ENCODE peak calls at places on chromosome 19, in four cellular contexts. U, V, Q and X are unnamed samples.

GRCh38 chr19:953501-954271 is 27.9 kb downstream of the ARID3A start:
- DNase-seq in U (peak), V (no peak), Q (no peak), X (no peak)

GRCh38 chr19:18408053-18408476 is 10.6 kb upstream of the LRRC25 start:
- DNase-seq in U (peak), V (no peak), Q (peak), X (peak)

GRCh38 chr19:18153555-18154134 is 682 bp downstream of the PIK3R2 start:
- DNase-seq in U (no peak), V (peak), Q (no peak), X (no peak)

GRCh38 chr19:19597809-19598306 is 20.6 kb downstream of the PBX4 start:
- DNase-seq in U (no peak), V (peak), Q (peak), X (peak)

GRCh38 chr19:7540761-7541480 is 5.4 kb downstream of the PNPLA6 start:
- DNase-seq in U (peak), V (no peak), Q (no peak), X (no peak)

GRCh38 chr19:799076-799881 is 2.0 kb downstream of the PTBP1 start:
- DNase-seq in U (peak), V (no peak), Q (peak), X (no peak)

GRCh38 chr19:13729859-13730258 is 34.5 kb upstream of the MRI1 start:
- DNase-seq in U (no peak), V (no peak), Q (no peak), X (no peak)

GRCh38 chr19:4914736-4915501 is 5.6 kb downstream of the UHRF1 start:
- DNase-seq in U (peak), V (peak), Q (peak), X (no peak)

GRCh38 chr19:30426864-30427263 is 54.7 kb downstream of the ZNF536 start:
- DNase-seq in U (no peak), V (no peak), Q (no peak), X (no peak)

GRCh38 chr19:6030214-6030507 is 52.2 kb upstream of the RANBP3 start:
- DNase-seq in U (no peak), V (no peak), Q (no peak), X (no peak)

GRCh38 chr19:2579678-2580280 is 103.9 kb downstream of the GADD45B start:
- DNase-seq in U (no peak), V (no peak), Q (no peak), X (no peak)

GRCh38 chr19:2575734-2576481 is 100.0 kb downstream of the GADD45B start:
- DNase-seq in U (no peak), V (no peak), Q (no peak), X (no peak)

GRCh38 chr19:2578391-2578826 is 102.5 kb downstream of the GADD45B start:
- DNase-seq in U (peak), V (no peak), Q (no peak), X (no peak)

GRCh38 chr19:2578911-2579677 is 103.2 kb downstream of the GADD45B start:
- DNase-seq in U (peak), V (peak), Q (peak), X (peak)

GRCh38 chr19:2577722-2578335 is 101.9 kb downstream of the GADD45B start:
- DNase-seq in U (no peak), V (no peak), Q (no peak), X (no peak)
- H3K4me3 ChIP-seq in U (no peak), V (no peak), Q (no peak), X (no peak)

GRCh38 chr19:54391589-54392061 is 23.6 kb upstream of the TTYH1 start:
- DNase-seq in U (peak), V (no peak), Q (no peak), X (no peak)

GRCh38 chr19:54388803-54389144 is 24.0 kb upstream of the LAIR1 start:
- DNase-seq in U (no peak), V (no peak), Q (peak), X (no peak)

GRCh38 chr19:54390942-54391577 is 24.2 kb upstream of the TTYH1 start:
- DNase-seq in U (peak), V (peak), Q (peak), X (no peak)

GRCh38 chr19:54389556-54389955 is 24.8 kb upstream of the LAIR1 start:
- DNase-seq in U (no peak), V (no peak), Q (no peak), X (no peak)

DNA sequence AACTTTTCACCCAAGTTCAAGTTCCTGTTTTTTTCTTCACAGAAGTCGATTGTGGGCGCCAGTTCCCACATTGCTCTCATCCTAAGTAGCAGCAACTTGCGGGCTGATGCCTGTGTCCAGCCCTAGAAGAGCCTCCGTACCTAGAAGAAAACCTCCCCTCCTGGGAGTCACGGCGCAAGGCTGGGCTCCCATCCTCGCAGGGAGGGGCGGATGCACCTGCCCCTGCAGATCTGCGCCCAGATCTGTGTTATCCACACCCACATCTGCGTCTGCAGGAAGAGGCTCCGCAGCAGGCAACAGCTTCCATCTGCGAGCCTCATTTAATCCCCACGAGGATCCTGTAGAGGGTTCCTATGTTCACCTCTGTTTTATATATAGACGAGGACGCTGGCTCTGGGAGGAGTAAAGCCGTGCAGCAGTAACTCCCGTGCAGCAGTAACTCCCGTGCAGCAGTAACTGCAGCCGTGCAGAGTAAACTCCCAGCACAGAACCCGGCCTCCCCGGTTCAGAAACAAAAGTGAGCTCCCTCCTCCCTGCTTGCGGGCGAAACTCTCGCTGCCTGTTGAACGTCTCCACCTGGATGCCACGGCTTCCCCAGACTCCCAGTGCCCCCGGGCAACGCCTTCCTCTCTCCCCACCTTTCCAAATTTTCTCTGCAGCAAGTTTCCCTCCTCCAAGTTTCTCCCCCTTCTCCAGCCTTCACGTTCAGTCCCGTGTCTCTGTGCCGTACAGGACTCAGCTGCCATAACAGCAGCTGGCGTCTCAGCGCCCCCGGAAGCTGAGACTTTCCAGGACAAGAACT is 23.5 kb upstream of the LAIR1 start:
- DNase-seq in U (no peak), V (no peak), Q (peak), X (peak)
- H3K4me3 ChIP-seq in U (no peak), V (peak), Q (peak), X (peak)

GRCh38 chr19:48108997-48109782 is 1.4 kb downstream of the PLA2G4C start:
- DNase-seq in U (no peak), V (no peak), Q (no peak), X (no peak)

GRCh38 chr19:48113190-48113917 is 2.7 kb upstream of the PLA2G4C start:
- DNase-seq in U (no peak), V (no peak), Q (no peak), X (no peak)

GRCh38 chr19:48110350-48110966 is at the start of gene PLA2G4C:
- DNase-seq in U (peak), V (peak), Q (peak), X (peak)

DNA sequence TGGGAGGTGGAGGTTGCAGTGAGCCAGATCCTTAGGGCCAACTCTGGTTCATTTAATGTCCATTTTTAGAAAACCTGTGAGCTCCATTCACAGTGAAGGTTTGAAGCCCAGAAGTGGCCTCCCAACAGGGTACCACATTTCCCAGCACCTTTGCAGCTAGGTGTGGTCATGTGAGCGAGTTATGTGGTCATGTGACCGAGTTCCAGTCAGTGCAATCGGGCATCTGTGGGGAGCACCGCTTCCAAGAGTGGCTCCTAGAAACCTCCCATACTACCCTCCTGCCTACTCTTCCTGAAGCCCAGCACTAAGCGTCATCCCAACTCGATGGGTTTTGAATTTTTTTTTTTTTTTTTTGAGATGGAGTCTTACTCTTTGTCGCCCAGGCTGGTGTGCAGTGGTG is 663 bp upstream of the PLA2G4C start:
- DNase-seq in U (no peak), V (no peak), Q (no peak), X (no peak)
- H3K4me3 ChIP-seq in U (no peak), V (no peak), Q (no peak), X (no peak)

GRCh38 chr19:2691951-2692350 is 10.5 kb downstream of the GNG7 start:
- DNase-seq in U (no peak), V (no peak), Q (no peak), X (no peak)

GRCh38 chr19:2693492-2693891 is 9.0 kb downstream of the GNG7 start:
- DNase-seq in U (no peak), V (no peak), Q (no peak), X (no peak)

GRCh38 chr19:2695288-2695866 is 7.1 kb downstream of the GNG7 start:
- DNase-seq in U (no peak), V (no peak), Q (no peak), X (no peak)

GRCh38 chr19:2690856-2691255 is 11.6 kb downstream of the GNG7 start:
- DNase-seq in U (no peak), V (no peak), Q (no peak), X (no peak)

DNA sequence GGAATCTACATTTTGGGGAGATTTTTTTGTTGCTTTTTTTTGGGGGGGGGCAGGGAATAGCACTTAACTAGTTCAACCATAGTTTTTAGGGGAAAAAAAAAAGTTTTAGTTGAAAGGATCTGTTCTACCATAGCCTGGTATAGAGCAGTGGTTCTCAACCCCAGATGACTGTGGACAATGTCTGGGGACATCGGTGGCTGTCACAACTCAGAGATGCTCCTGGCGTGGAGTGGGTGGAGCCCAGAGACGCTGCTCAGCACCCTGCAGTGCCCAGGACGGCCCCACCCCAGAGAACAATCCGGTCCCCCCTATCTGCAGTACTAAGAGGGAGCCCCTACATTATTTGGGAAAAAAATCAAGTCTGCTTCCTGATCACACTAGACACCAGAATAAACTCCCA is 8.3 kb downstream of the GNG7 start:
- DNase-seq in U (no peak), V (no peak), Q (no peak), X (no peak)
- H3K4me3 ChIP-seq in U (no peak), V (no peak), Q (no peak), X (no peak)

GRCh38 chr19:10963865-10964264 is 3.0 kb downstream of the SMARCA4 start:
- DNase-seq in U (no peak), V (no peak), Q (no peak), X (no peak)
- H3K4me3 ChIP-seq in U (no peak), V (no peak), Q (no peak), X (no peak)